ENCODE peak calls at places on chromosomes 6 and 20, in five cellular contexts. U, B, H, C and A are unnamed samples.

GRCh38 chr20:18639501-18639979 is 51.7 kb downstream of the DTD1 start:
- DNase-seq in B (no peak), C (no peak), U (no peak), H (no peak), A (no peak)

GRCh38 chr20:34179636-34180360 is 61.4 kb upstream of the ASIP start:
- DNase-seq in C (no peak), U (no peak), H (no peak), B (no peak), A (no peak)

GRCh38 chr6:63787021-63787420 is 151.4 kb downstream of the PHF3 start:
- DNase-seq in C (no peak), B (no peak), H (no peak), U (no peak), A (no peak)

GRCh38 chr6:14031516-14031915 is 86.1 kb upstream of the CD83 start:
- DNase-seq in U (no peak), C (no peak), B (no peak), H (no peak), A (no peak)

GRCh38 chr20:33791959-33792597 is 19.1 kb upstream of the CHMP4B start:
- DNase-seq in U (peak; percentile 49), B (peak; percentile 35), C (peak; percentile 48), H (no peak), A (peak; percentile 53)

GRCh38 chr6:21665436-21666199 is 72.1 kb downstream of the SOX4 start:
- DNase-seq in B (peak; percentile 28), U (no peak), C (no peak), H (no peak), A (no peak)

GRCh38 chr20:46255440-46256104 is 52.7 kb downstream of the CDH22 start:
- DNase-seq in U (no peak), B (peak; percentile 54), C (peak; percentile 87), H (peak; percentile 79), A (no peak)

GRCh38 chr6:40486576-40486975 is 100.6 kb downstream of the LRFN2 start:
- DNase-seq in H (no peak), C (no peak), U (no peak), B (no peak), A (no peak)

GRCh38 chr6:16739329-16739801 is 21.9 kb downstream of the ATXN1 start:
- DNase-seq in C (no peak), B (no peak), U (no peak), H (no peak), A (no peak)

GRCh38 chr20:57638173-57638894 is 18.1 kb upstream of the ZBP1 start:
- DNase-seq in U (no peak), B (no peak), H (no peak), C (no peak), A (no peak)

GRCh38 chr6:36336779-36337194 is at the start of gene BNIP5:
- DNase-seq in U (no peak), B (no peak), H (no peak), C (no peak), A (no peak)
- TF ChIP-seq POLR2A in U (no peak), B (no peak), H (no peak), C (no peak), A (no peak)

GRCh38 chr6:28080631-28081485 is 490 bp downstream of the ZNF165 start:
- DNase-seq in C (peak; percentile 97), H (peak; percentile 95), U (peak; percentile 98), B (peak; percentile 95), A (peak; percentile 53)
- TF ChIP-seq POLR2A in C (no peak), H (no peak), U (peak; percentile 20), B (no peak), A (no peak)

DNA sequence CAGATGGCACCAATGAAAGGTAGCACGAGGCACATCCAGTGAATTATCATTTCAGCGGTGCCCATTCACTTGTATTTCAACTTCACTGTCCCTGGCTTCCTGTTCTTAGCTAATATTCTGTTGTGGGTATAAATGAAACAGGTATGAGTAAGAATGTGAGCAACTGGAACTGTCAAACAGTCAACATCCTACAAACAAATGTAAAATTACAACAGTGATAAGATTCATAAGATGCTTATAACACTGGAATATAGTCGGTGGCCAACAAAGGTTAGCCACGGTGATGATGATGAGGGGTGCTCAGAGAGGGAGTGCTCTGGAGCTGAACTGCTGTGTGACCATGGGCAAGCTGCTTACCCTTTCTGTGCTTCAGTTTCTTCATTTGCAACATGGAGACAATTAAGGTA is 74.9 kb upstream of the TOX2 start:
- DNase-seq in C (no peak), H (no peak), B (no peak), U (no peak), A (no peak)
- TF ChIP-seq POLR2A in C (no peak), H (no peak), B (no peak), U (no peak), A (no peak)

DNA sequence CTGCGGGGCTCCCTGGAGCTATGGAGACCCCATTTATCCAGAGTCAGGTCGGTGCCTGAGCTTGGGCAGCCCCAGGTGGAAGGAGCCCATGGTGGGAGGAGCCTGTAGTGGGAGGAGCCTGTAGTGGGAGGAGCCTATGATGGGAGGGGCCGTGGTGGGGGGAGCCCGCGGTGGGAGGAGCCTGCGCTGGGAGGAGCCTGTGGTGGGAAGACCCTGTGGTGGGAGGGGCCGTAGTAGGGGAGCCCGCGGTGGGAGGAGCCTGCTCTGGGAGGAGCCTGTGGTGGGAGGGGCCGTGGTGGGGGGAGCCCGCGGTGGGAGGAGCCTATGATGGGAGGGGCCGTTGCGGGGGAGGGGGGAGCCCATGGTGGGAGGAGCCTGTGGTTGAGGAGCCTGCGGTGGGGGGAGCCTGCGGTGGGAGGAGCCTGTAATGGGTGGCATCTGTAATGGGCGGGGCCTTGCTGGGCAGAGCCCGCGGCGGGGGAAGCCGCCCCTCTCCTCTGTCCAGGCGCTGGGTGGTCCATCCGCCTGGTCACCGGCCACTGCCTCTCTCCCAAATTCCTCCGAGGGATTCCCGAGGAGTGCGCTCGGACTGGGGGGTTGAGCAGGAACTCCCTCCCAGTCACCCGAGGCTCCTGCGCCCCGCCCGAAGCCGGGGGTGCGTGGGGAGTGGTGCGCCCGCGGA is 567 bp upstream of the FNDC11 start:
- DNase-seq in U (peak; percentile 55), H (peak; percentile 86), B (peak; percentile 84), C (peak; percentile 78), A (peak; percentile 71)
- TF ChIP-seq POLR2A in U (no peak), H (no peak), B (no peak), C (no peak), A (no peak)

GRCh38 chr6:35686441-35686840 is 2.3 kb downstream of the FKBP5 start:
- DNase-seq in H (no peak), U (no peak), B (no peak), C (no peak), A (no peak)

GRCh38 chr6:35679399-35679798 is 9.3 kb downstream of the FKBP5 start:
- DNase-seq in H (no peak), B (no peak), U (no peak), C (no peak), A (no peak)

GRCh38 chr6:35686873-35687557 is 1.7 kb downstream of the FKBP5 start:
- DNase-seq in U (peak; percentile 41), B (no peak), H (no peak), C (no peak), A (no peak)

GRCh38 chr6:35681298-35681697 is 7.4 kb downstream of the FKBP5 start:
- DNase-seq in B (no peak), H (no peak), U (no peak), C (no peak), A (no peak)

GRCh38 chr6:35683267-35683666 is 5.4 kb downstream of the FKBP5 start:
- DNase-seq in H (no peak), C (no peak), B (no peak), U (no peak), A (no peak)
- TF ChIP-seq POLR2A in H (no peak), C (no peak), B (no peak), U (no peak), A (no peak)

DNA sequence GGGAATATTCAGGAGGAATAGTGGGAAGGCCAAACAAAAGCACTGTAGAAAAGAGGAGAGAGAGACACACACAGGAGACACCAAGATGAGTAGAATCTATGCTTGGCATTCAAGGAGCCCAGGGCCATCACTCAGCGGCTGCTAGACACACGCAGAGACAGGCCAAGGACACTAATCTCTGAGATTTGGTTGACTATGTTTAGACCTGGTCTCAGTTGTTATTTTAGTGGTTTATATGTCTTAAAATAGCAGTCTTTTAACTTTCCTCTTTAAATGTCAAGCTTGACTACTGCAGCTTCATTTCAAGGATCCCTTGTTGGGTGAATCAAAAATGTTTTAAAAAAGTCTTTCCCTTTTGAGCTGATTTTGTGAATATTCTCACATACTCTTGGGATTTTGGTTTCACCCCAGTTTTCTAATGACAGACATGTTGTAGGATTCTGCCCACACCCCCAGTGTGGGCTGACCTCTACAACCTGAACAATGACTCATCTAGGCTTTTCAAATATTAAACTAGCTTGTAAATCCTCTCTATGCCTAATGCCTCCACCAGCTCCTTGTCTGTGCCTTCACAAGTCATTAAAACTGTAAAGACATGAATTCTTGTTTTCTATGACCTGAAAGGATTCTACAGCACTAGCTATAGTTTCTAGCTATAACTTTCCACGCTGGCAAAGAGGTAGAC is 142.7 kb upstream of the EXOC2 start:
- DNase-seq in U (no peak), C (peak; percentile 46), H (no peak), B (no peak), A (no peak)
- TF ChIP-seq POLR2A in U (no peak), C (no peak), H (no peak), B (no peak), A (no peak)

GRCh38 chr20:39048000-39048696 is 86.0 kb downstream of the DHX35 start:
- DNase-seq in B (peak; percentile 74), C (peak; percentile 84), H (peak; percentile 79), U (peak; percentile 78), A (peak; percentile 81)
- TF ChIP-seq POLR2A in B (no peak), C (no peak), H (no peak), U (no peak), A (no peak)